ENCODE peak calls at places on chromosomes 3 and 15, in seven cellular contexts. K is trophoblast cell, M is heart right ventricle, V is ovary, L is Panc1, Z is left ventricle myocardium inferior, H is GM23248. Y is an unnamed sample.
A peak's percentile ranks its signal among the peaks of the same experiment; 100 is the strongest.

GRCh38 chr3:45330500-45331295 is 57.7 kb upstream of the LARS2 start:
- DNase-seq in K (no peak), M (no peak), V (no peak), L (no peak), Z (no peak), H (no peak), Y (no peak)

GRCh38 chr15:80694624-80695098 is 449 bp upstream of the ABHD17C start:
- DNase-seq in K (peak; percentile 49), M (peak; percentile 38), V (peak; percentile 19), L (no peak), Z (peak; percentile 33), H (peak; percentile 64), Y (no peak)

GRCh38 chr3:621714-622113 is 425.2 kb downstream of the CHL1 start:
- DNase-seq in K (no peak), M (no peak), V (no peak), L (no peak), Z (no peak), H (no peak), Y (no peak)

GRCh38 chr3:134066539-134067310 is 37.0 kb upstream of the SLCO2A1 start:
- DNase-seq in K (peak; percentile 34), M (peak; percentile 33), V (no peak), L (no peak), Z (no peak), H (peak; percentile 28), Y (peak; percentile 67)

GRCh38 chr3:41239587-41239986 is 40.3 kb downstream of the CTNNB1 start:
- DNase-seq in K (no peak), M (no peak), V (no peak), L (no peak), Z (no peak), H (peak; percentile 36), Y (no peak)

GRCh38 chr3:34237946-34238345 is 439.5 kb downstream of the PDCD6IP start:
- DNase-seq in K (no peak), M (no peak), V (no peak), L (no peak), Z (no peak), H (no peak), Y (no peak)

GRCh38 chr15:80596521-80596976 is 98.6 kb upstream of the ABHD17C start:
- DNase-seq in K (no peak), M (no peak), V (no peak), L (no peak), Z (no peak), H (no peak), Y (no peak)

GRCh38 chr15:101657968-101658784 is 6.0 kb upstream of the TM2D3 start:
- DNase-seq in K (no peak), M (no peak), V (no peak), L (no peak), Z (peak; percentile 34), H (no peak), Y (no peak)

GRCh38 chr15:85889956-85890619 is 95.4 kb upstream of the KLHL25 start:
- DNase-seq in K (no peak), M (no peak), V (no peak), L (no peak), Z (no peak), H (no peak), Y (no peak)

GRCh38 chr15:84620626-84621025 is 19.8 kb downstream of the ZSCAN2 start:
- DNase-seq in K (no peak), M (no peak), V (no peak), L (no peak), Z (no peak), H (no peak), Y (no peak)

GRCh38 chr3:133362539-133362938 is 37.3 kb upstream of the BFSP2 start:
- DNase-seq in K (no peak), M (no peak), V (no peak), L (no peak), Z (no peak), H (no peak), Y (no peak)

GRCh38 chr3:34056951-34057390 is 258.5 kb downstream of the PDCD6IP start:
- DNase-seq in K (no peak), M (no peak), V (no peak), L (no peak), Z (no peak), H (peak; percentile 22), Y (no peak)

GRCh38 chr3:195384952-195385351 is 57.9 kb downstream of the ACAP2 start:
- DNase-seq in K (peak; percentile 9), M (no peak), V (no peak), L (no peak), Z (no peak), H (no peak), Y (no peak)

GRCh38 chr3:184766555-184767261 is 45.3 kb upstream of the VPS8 start:
- DNase-seq in K (peak; percentile 55), M (no peak), V (no peak), L (no peak), Z (no peak), H (no peak), Y (no peak)

GRCh38 chr3:143826296-143826695 is 22.0 kb downstream of the SLC9A9 start:
- DNase-seq in K (no peak), M (no peak), V (no peak), L (no peak), Z (no peak), H (no peak), Y (no peak)

GRCh38 chr3:20041197-20041780 is 1.0 kb downstream of the KAT2B start:
- DNase-seq in K (peak; percentile 70), M (peak; percentile 92), V (peak; percentile 68), L (no peak), Z (peak; percentile 94), H (peak; percentile 74), Y (peak; percentile 85)

GRCh38 chr15:63906266-63906584 is 72.5 kb upstream of the HERC1 start:
- DNase-seq in K (no peak), M (no peak), V (no peak), L (no peak), Z (no peak), H (no peak), Y (no peak)

GRCh38 chr15:101269479-101270223 is 7.6 kb downstream of the SELENOS start:
- DNase-seq in K (peak; percentile 47), M (peak; percentile 41), V (no peak), L (no peak), Z (no peak), H (peak; percentile 61), Y (no peak)

GRCh38 chr3:38497026-38497425 is 886 bp downstream of the EXOG start:
- DNase-seq in K (no peak), M (no peak), V (no peak), L (no peak), Z (no peak), H (peak; percentile 54), Y (no peak)

GRCh38 chr3:178385280-178385952 is 150.8 kb upstream of the KCNMB2 start:
- DNase-seq in K (peak; percentile 64), M (no peak), V (no peak), L (peak; percentile 32), Z (no peak), H (peak; percentile 69), Y (peak; percentile 58)

GRCh38 chr3:65177879-65178484 is 490.2 kb upstream of the ADAMTS9 start:
- DNase-seq in K (no peak), M (no peak), V (no peak), L (no peak), Z (no peak), H (peak; percentile 60), Y (no peak)

GRCh38 chr15:80735344-80735743 is 40.2 kb downstream of the ABHD17C start:
- DNase-seq in K (no peak), M (no peak), V (no peak), L (no peak), Z (no peak), H (no peak), Y (no peak)

GRCh38 chr3:155197786-155198185 is 95.7 kb downstream of the STRIT1 start:
- DNase-seq in K (no peak), M (no peak), V (no peak), L (no peak), Z (no peak), H (no peak), Y (no peak)

GRCh38 chr3:151281671-151282334 is 3.5 kb upstream of the P2RY14 start:
- DNase-seq in K (no peak), M (no peak), V (no peak), L (no peak), Z (no peak), H (no peak), Y (no peak)

GRCh38 chr3:42690766-42691680 is 5.7 kb downstream of the KLHL40 start:
- DNase-seq in K (no peak), M (no peak), V (no peak), L (no peak), Z (peak; percentile 6), H (peak; percentile 37), Y (no peak)

GRCh38 chr3:197258168-197258755 is 40.1 kb downstream of the DLG1 start:
- DNase-seq in K (no peak), M (no peak), V (no peak), L (no peak), Z (no peak), H (peak; percentile 13), Y (no peak)

GRCh38 chr3:193788189-193788946 is 195.4 kb downstream of the OPA1 start:
- DNase-seq in K (peak; percentile 69), M (peak; percentile 51), V (peak; percentile 44), L (no peak), Z (peak; percentile 56), H (peak; percentile 75), Y (peak; percentile 72)
- H3K27me3 ChIP-seq in K (no peaks in the 10 kb centered on the region), M (peaks cover 58% of the 10 kb centered on the region), V (no peaks in the 10 kb centered on the region), L (no peaks in the 10 kb centered on the region), Z (peaks cover 90% of the 10 kb centered on the region), H (peaks cover 44% of the 10 kb centered on the region), Y (no peaks in the 10 kb centered on the region)

GRCh38 chr15:37056894-37057205 is 43.5 kb downstream of the MEIS2 start:
- DNase-seq in K (no peak), M (no peak), V (no peak), L (no peak), Z (no peak), H (no peak), Y (no peak)

GRCh38 chr15:37056168-37056893 is 44.0 kb downstream of the MEIS2 start:
- DNase-seq in K (peak; percentile 45), M (peak; percentile 47), V (no peak), L (no peak), Z (peak; percentile 76), H (no peak), Y (no peak)

GRCh38 chr15:37059051-37059450 is 41.3 kb downstream of the MEIS2 start:
- DNase-seq in K (peak; percentile 89), M (no peak), V (no peak), L (no peak), Z (no peak), H (peak; percentile 90), Y (no peak)

GRCh38 chr15:37057831-37058230 is 42.5 kb downstream of the MEIS2 start:
- DNase-seq in K (no peak), M (no peak), V (no peak), L (no peak), Z (no peak), H (no peak), Y (no peak)

GRCh38 chr15:37058316-37058985 is 41.9 kb downstream of the MEIS2 start:
- DNase-seq in K (peak; percentile 44), M (no peak), V (no peak), L (no peak), Z (no peak), H (no peak), Y (no peak)
- H3K36me3 ChIP-seq in K (no peaks in the 10 kb centered on the region), M (peaks cover 18% of the 10 kb centered on the region), V (no peaks in the 10 kb centered on the region), L (no peaks in the 10 kb centered on the region), Z (peaks cover 6% of the 10 kb centered on the region), H (peaks cover 42% of the 10 kb centered on the region), Y (no peaks in the 10 kb centered on the region)

GRCh38 chr3:128997486-128997885 is 3.6 kb upstream of the CFAP92 start:
- DNase-seq in K (no peak), M (no peak), V (no peak), L (no peak), Z (no peak), H (no peak), Y (no peak)
- H3K27me3 ChIP-seq in K (peaks cover 29% of the 10 kb centered on the region), M (peaks cover 46% of the 10 kb centered on the region), V (no peaks in the 10 kb centered on the region), L (peaks cover 12% of the 10 kb centered on the region), Z (peaks cover 20% of the 10 kb centered on the region), H (peaks cover 81% of the 10 kb centered on the region), Y (peaks cover 24% of the 10 kb centered on the region)

GRCh38 chr3:170130532-170130931 is 51.0 kb downstream of the PHC3 start:
- DNase-seq in K (no peak), M (no peak), V (no peak), L (no peak), Z (no peak), H (no peak), Y (no peak)
- H3K36me3 ChIP-seq in K (peaks cover 13% of the 10 kb centered on the region), M (peaks cover 90% of the 10 kb centered on the region), V (no peaks in the 10 kb centered on the region), L (peaks cover 11% of the 10 kb centered on the region), Z (peaks cover 61% of the 10 kb centered on the region), H (peaks cover 61% of the 10 kb centered on the region), Y (no peaks in the 10 kb centered on the region)

Y was measured in adrenal gland.